ENCODE peak calls at places on chromosomes 7 and 10, in eight cellular contexts. L is Peyer's patch; J is CD8-positive, alpha-beta T cell; F is hepatocyte; A is epithelial cell of esophagus; B is upper lobe of right lung; I is nephron progenitor cell; M is MM.1S. K is an unnamed sample.

GRCh38 chr7:96013836-96014235 is 241.5 kb downstream of the DYNC1I1 start:
- DNase-seq in L (no peak), J (no peak), F (no peak), A (no peak), B (no peak), I (no peak), M (no peak), K (no peak)

GRCh38 chr7:153084283-153084682 is 324.7 kb downstream of the ACTR3B start:
- DNase-seq in L (no peak), J (no peak), F (no peak), A (no peak), B (no peak), I (peak), M (no peak), K (no peak)

GRCh38 chr7:145169908-145170307 is 334.1 kb upstream of the TPK1 start:
- DNase-seq in L (no peak), J (no peak), F (no peak), A (peak), B (no peak), I (no peak), M (peak), K (no peak)

GRCh38 chr7:138919256-138919655 is 61.9 kb downstream of the KIAA1549 start:
- DNase-seq in L (no peak), J (no peak), F (no peak), A (no peak), B (no peak), I (no peak), M (no peak), K (no peak)

GRCh38 chr10:100115011-100115770 is 33.5 kb upstream of the CPN1 start:
- DNase-seq in L (no peak), J (no peak), F (no peak), A (no peak), B (no peak), I (no peak), M (no peak), K (no peak)

GRCh38 chr10:86708068-86708782 is 39.9 kb downstream of the LDB3 start:
- DNase-seq in L (no peak), J (no peak), F (no peak), A (no peak), B (peak), I (no peak), M (no peak), K (peak)

GRCh38 chr7:151110941-151111645 is 24.8 kb downstream of the AGAP3 start:
- DNase-seq in L (peak), J (peak), F (peak), A (peak), B (peak), I (peak), M (peak), K (no peak)

GRCh38 chr10:10320981-10321380 is 696.7 kb upstream of the CELF2 start:
- DNase-seq in L (no peak), J (no peak), F (no peak), A (peak), B (no peak), I (no peak), M (no peak), K (no peak)

GRCh38 chr7:147308539-147308938 is 1191.9 kb downstream of the CNTNAP2 start:
- DNase-seq in L (no peak), J (no peak), F (no peak), A (no peak), B (no peak), I (peak), M (no peak), K (no peak)

GRCh38 chr7:2242541-2243482 is 786 bp downstream of the NUDT1 start:
- DNase-seq in L (no peak), J (no peak), F (no peak), A (no peak), B (no peak), I (peak), M (peak), K (no peak)

GRCh38 chr10:45241865-45242518 is 73.4 kb downstream of the OR13A1 start:
- DNase-seq in L (no peak), J (no peak), F (no peak), A (no peak), B (no peak), I (no peak), M (no peak), K (no peak)

GRCh38 chr10:36494386-36494785 is 631.0 kb upstream of the ANKRD30A start:
- DNase-seq in L (no peak), J (no peak), F (peak), A (peak), B (no peak), I (no peak), M (no peak), K (no peak)

GRCh38 chr7:82389847-82390246 is 53.7 kb downstream of the CACNA2D1 start:
- DNase-seq in L (no peak), J (no peak), F (no peak), A (no peak), B (no peak), I (no peak), M (no peak), K (no peak)

GRCh38 chr7:29569648-29570047 is 6.0 kb downstream of the PRR15 start:
- DNase-seq in L (no peak), J (no peak), F (peak), A (peak), B (no peak), I (no peak), M (peak), K (no peak)

GRCh38 chr7:585873-586272 is 66.2 kb upstream of the PDGFA start:
- DNase-seq in L (no peak), J (no peak), F (no peak), A (no peak), B (no peak), I (no peak), M (no peak), K (no peak)

GRCh38 chr10:86959737-86960002 is 1.3 kb downstream of the SNCG start:
- DNase-seq in L (no peak), J (no peak), F (no peak), A (no peak), B (no peak), I (no peak), M (no peak), K (no peak)

GRCh38 chr10:89588671-89589070 is 53.3 kb upstream of the SLC16A12 start:
- DNase-seq in L (no peak), J (no peak), F (no peak), A (no peak), B (no peak), I (no peak), M (no peak), K (no peak)

GRCh38 chr10:63628526-63629362 is 107.5 kb downstream of the REEP3 start:
- DNase-seq in L (peak), J (no peak), F (peak), A (peak), B (peak), I (peak), M (peak), K (peak)

GRCh38 chr7:135747366-135747765 is 1.2 kb downstream of the FAM180A start:
- DNase-seq in L (no peak), J (no peak), F (no peak), A (no peak), B (no peak), I (no peak), M (no peak), K (no peak)

GRCh38 chr7:117269895-117270294 is 53.0 kb downstream of the WNT2 start:
- DNase-seq in L (no peak), J (no peak), F (no peak), A (peak), B (no peak), I (no peak), M (no peak), K (no peak)

GRCh38 chr7:44189286-44189992 is at the start of gene GCK:
- DNase-seq in L (no peak), J (no peak), F (no peak), A (no peak), B (peak), I (peak), M (no peak), K (no peak)
- TF ChIP-seq CTCF in L (no peak), J (no peak), F (no peak), A (no peak), B (no peak), I (no peak), M (no peak), K (no peak)

DNA sequence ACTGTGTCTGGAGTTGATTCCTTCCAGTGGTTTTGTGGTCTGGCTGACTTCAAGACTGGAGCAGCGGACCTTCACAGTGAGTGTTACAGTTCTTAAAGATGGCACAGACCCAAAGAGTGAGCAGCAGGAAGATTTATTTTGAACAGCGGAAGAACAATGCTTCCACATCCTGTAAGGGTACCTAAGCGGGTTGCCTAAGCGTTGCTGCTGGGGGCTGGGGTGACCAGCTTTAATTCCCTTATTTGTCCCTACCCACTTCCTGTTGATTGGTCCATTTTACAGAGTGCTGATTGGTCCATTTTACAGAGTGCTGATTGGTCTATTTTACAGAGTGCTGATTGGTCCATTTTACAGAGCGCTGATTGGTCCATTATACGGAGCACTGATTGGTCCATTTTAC is 13.2 kb downstream of the AKR1B15 start:
- DNase-seq in L (no peak), J (no peak), F (no peak), A (peak), B (no peak), I (no peak), M (no peak), K (no peak)
- TF ChIP-seq CTCF in L (no peak), J (no peak), F (no peak), A (no peak), B (no peak), I (no peak), M (no peak), K (no peak)

GRCh38 chr7:43756368-43757072 is 2.0 kb upstream of the BLVRA start:
- DNase-seq in L (no peak), J (no peak), F (no peak), A (peak), B (no peak), I (no peak), M (peak), K (no peak)

GRCh38 chr7:43754596-43754995 is 3.9 kb upstream of the BLVRA start:
- DNase-seq in L (no peak), J (no peak), F (no peak), A (no peak), B (no peak), I (no peak), M (no peak), K (no peak)

GRCh38 chr7:43752411-43752810 is 6.1 kb upstream of the BLVRA start:
- DNase-seq in L (no peak), J (no peak), F (no peak), A (no peak), B (no peak), I (no peak), M (peak), K (no peak)

GRCh38 chr7:43753401-43753800 is 5.1 kb upstream of the BLVRA start:
- DNase-seq in L (no peak), J (no peak), F (no peak), A (no peak), B (no peak), I (no peak), M (no peak), K (no peak)

GRCh38 chr7:43753843-43754242 is 4.6 kb upstream of the BLVRA start:
- DNase-seq in L (no peak), J (no peak), F (no peak), A (no peak), B (no peak), I (no peak), M (no peak), K (no peak)
- TF ChIP-seq CTCF in L (no peak), J (no peak), F (no peak), A (no peak), B (no peak), I (no peak), M (no peak), K (no peak)

GRCh38 chr10:107865691-107866090 is 701.2 kb upstream of the SORCS1 start:
- DNase-seq in L (no peak), J (no peak), F (no peak), A (no peak), B (no peak), I (no peak), M (no peak), K (no peak)
- TF ChIP-seq CTCF in L (no peak), J (no peak), F (no peak), A (no peak), B (no peak), I (no peak), M (no peak), K (no peak)

DNA sequence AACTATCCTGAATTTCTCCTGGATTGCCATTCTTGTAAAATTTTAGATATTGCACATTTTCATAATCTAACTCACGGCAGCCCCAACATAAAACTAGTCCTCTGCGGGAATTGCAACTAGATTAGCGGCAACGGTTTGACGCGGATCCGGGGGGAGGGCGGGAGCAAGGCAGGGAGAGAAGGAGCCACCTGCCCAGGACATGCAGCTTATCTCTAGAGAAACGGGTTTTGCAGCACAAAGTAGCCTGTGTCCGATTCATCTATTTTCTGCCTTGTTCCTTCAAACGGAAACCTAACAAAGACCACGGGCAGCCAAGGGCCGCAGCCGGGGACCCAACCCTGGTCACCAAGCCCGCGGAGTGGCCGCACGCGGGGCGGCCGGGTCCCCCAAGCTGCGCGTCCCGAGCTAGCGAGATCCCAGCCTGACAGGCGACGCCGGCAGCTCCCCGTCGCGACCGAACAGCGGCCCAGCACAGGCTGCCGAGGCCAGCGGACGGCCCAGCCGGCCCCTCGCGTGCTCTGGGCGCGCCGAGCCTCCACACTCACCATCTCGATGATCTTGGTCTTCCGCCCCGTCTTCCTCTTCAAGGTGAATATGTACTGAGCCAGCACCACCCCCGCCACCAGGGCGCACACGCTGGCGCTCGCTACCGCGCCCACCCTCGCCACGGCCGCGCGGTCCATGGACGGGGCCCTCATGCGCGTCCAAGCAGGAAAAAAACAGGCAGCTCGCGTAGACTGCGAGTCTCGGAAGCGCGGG is at the start of gene NT5C3A:
- DNase-seq in L (peak), J (peak), F (peak), A (peak), B (no peak), I (no peak), M (peak), K (peak)
- TF ChIP-seq CTCF in L (no peak), J (no peak), F (no peak), A (no peak), B (no peak), I (no peak), M (no peak), K (no peak)

DNA sequence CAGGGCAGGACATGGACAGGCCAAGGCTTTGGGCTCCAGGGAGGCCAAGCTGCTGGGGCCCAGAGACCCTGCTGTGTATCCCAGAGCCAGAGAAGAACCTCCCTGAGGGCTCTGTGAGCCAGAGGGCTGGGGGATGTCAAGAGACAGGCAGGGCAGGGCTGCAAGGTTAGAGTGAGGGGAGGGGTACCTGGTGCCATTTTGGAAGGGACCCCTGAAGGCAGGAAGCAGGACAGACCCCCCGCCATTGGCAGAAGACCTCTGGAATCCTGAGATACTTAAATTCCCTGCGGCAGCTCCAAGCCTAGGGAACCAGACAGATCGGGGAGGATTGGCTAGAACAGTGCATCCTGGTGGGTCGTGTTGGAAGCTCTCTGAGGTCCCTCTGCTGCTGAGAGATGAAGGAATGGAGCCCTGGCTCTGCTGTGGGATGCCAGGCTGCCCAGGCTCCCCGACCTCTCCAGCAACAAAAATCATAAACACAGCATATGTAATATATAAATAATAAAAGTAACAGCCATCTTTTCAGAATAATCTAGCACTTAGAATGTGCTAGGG is 75.0 kb downstream of the LHPP start:
- DNase-seq in L (no peak), J (no peak), F (no peak), A (no peak), B (no peak), I (no peak), M (no peak), K (no peak)
- TF ChIP-seq CTCF in L (no peak), J (no peak), F (no peak), A (no peak), B (no peak), I (no peak), M (no peak), K (no peak)

DNA sequence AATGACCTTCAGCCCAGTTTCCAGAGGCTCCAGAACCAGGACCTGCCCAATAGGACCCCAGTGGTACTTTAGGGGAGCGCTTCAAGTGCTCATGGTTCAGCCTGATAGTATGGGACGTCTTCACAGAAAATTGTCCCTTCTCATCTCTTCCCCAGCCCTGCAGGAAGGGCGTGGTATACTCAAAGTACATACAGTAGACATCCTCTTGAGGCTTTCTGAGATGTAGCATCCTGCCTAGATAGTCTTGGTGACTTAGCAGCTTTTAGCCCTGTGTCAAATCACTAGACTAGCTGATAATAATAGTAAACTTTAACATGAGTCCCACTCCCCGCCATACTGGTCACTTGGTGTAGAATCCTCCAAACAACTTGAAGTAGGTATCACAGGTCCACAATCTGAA is 193.2 kb downstream of the CYP26A1 start:
- DNase-seq in L (no peak), J (no peak), F (no peak), A (no peak), B (no peak), I (no peak), M (no peak), K (no peak)
- TF ChIP-seq CTCF in L (no peak), J (no peak), F (no peak), A (no peak), B (no peak), I (no peak), M (no peak), K (no peak)

GRCh38 chr10:49160110-49160509 is 26.3 kb upstream of the FAM170B start:
- DNase-seq in L (no peak), J (no peak), F (no peak), A (no peak), B (no peak), I (no peak), M (no peak), K (no peak)

GRCh38 chr10:49162063-49162462 is 26.1 kb downstream of the TMEM273 start:
- DNase-seq in L (no peak), J (no peak), F (no peak), A (no peak), B (no peak), I (no peak), M (no peak), K (no peak)

GRCh38 chr10:49162761-49163160 is 25.4 kb downstream of the TMEM273 start:
- DNase-seq in L (no peak), J (no peak), F (no peak), A (no peak), B (no peak), I (no peak), M (no peak), K (no peak)

GRCh38 chr10:49160814-49161213 is 27.0 kb upstream of the FAM170B start:
- DNase-seq in L (no peak), J (no peak), F (no peak), A (no peak), B (no peak), I (no peak), M (no peak), K (no peak)

DNA sequence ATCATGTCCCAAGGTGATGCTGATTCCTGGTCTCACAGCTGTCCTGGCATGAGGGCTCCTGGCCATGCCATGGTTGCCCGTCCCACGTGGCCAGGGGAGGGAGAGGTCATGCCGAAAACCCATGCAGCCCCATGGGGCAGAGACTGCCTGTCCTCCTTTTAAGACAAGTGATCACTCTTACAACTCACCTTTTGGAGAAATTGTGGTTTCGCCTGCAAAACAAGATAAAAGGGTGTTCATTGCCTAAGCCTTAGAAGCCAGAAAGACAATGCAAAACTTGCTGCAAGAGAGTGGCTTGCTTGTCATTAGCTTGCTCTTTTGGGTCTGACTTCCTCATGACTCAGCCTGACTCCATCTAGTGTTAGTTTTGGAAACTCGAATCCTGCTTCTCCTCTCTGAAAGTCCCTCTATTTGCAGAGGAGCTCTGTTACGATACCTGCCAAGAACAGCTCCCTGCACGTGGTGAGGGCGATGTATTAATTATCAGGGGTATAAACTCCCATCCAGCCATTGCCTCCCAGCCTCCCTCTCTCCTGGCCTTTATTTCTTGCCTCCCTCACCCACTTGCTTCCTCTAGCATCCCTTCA is 26.7 kb downstream of the TMEM273 start:
- DNase-seq in L (no peak), J (no peak), F (peak), A (peak), B (no peak), I (no peak), M (no peak), K (no peak)
- TF ChIP-seq CTCF in L (peak), J (no peak), F (peak), A (peak), B (peak), I (no peak), M (no peak), K (no peak)

GRCh38 chr10:122162566-122163181 is 108.4 kb upstream of the BTBD16 start:
- DNase-seq in L (no peak), J (no peak), F (peak), A (peak), B (peak), I (no peak), M (no peak), K (no peak)
- TF ChIP-seq CTCF in L (peak), J (no peak), F (no peak), A (no peak), B (no peak), I (no peak), M (no peak), K (no peak)

K was measured in coronary artery.